ENCODE peak calls at places on chromosomes 4 and X, in five cellular contexts. One of them, this sample, is unnamed.

GRCh38 chrX:45954026-45954425 is 591.2 kb downstream of the ZNF674 start:
- DNase-seq in K562: no peak
- DNase-seq in SK-N-SH: no peak
- DNase-seq in IMR-90: no peak
- DNase-seq in A549: no peak
- DNase-seq in this sample: no peak

GRCh38 chrX:30735839-30736238 is 82.6 kb downstream of the GK start:
- DNase-seq in K562: peak; percentile 44
- DNase-seq in SK-N-SH: peak; percentile 45
- DNase-seq in IMR-90: peak; percentile 56
- DNase-seq in A549: peak; percentile 32
- DNase-seq in this sample: peak; percentile 35

GRCh38 chr4:81577392-81577791 is 105.7 kb upstream of the RASGEF1B start:
- DNase-seq in K562: no peak
- DNase-seq in SK-N-SH: no peak
- DNase-seq in IMR-90: no peak
- DNase-seq in A549: no peak
- DNase-seq in this sample: no peak

GRCh38 chrX:9647475-9647874 is 118.2 kb downstream of the GPR143 start:
- DNase-seq in K562: no peak
- DNase-seq in SK-N-SH: no peak
- DNase-seq in IMR-90: no peak
- DNase-seq in A549: no peak
- DNase-seq in this sample: no peak

GRCh38 chr4:40299126-40299525 is 36.0 kb upstream of the CHRNA9 start:
- DNase-seq in K562: no peak
- DNase-seq in SK-N-SH: no peak
- DNase-seq in IMR-90: no peak
- DNase-seq in A549: no peak
- DNase-seq in this sample: no peak

GRCh38 chrX:10589098-10589497 is 31.3 kb downstream of the MID1 start:
- DNase-seq in K562: no peak
- DNase-seq in SK-N-SH: no peak
- DNase-seq in IMR-90: no peak
- DNase-seq in A549: no peak
- DNase-seq in this sample: no peak

GRCh38 chr4:173477016-173477415 is 53.0 kb downstream of the HAND2 start:
- DNase-seq in K562: no peak
- DNase-seq in SK-N-SH: no peak
- DNase-seq in IMR-90: no peak
- DNase-seq in A549: no peak
- DNase-seq in this sample: no peak

GRCh38 chr4:87060957-87061356 is 126.1 kb downstream of the AFF1 start:
- DNase-seq in K562: no peak
- DNase-seq in SK-N-SH: no peak
- DNase-seq in IMR-90: peak; percentile 88
- DNase-seq in A549: no peak
- DNase-seq in this sample: no peak

GRCh38 chrX:74291577-74291963 is 12.4 kb upstream of the ZCCHC13 start:
- DNase-seq in K562: peak; percentile 4
- DNase-seq in SK-N-SH: no peak
- DNase-seq in IMR-90: no peak
- DNase-seq in A549: no peak
- DNase-seq in this sample: no peak

GRCh38 chr4:127601029-127601428 is 31.7 kb upstream of the INTU start:
- DNase-seq in K562: no peak
- DNase-seq in SK-N-SH: no peak
- DNase-seq in IMR-90: peak; percentile 43
- DNase-seq in A549: no peak
- DNase-seq in this sample: no peak

GRCh38 chrX:100872161-100872560 is 2.0 kb downstream of the NOX1 start:
- DNase-seq in K562: no peak
- DNase-seq in SK-N-SH: no peak
- DNase-seq in IMR-90: peak; percentile 66
- DNase-seq in A549: no peak
- DNase-seq in this sample: no peak

GRCh38 chr4:80295841-80296240 is 29.4 kb downstream of the FGF5 start:
- DNase-seq in K562: no peak
- DNase-seq in SK-N-SH: no peak
- DNase-seq in IMR-90: peak; percentile 60
- DNase-seq in A549: no peak
- DNase-seq in this sample: no peak

GRCh38 chr4:6395466-6396228 is 76.8 kb downstream of the PPP2R2C start:
- DNase-seq in K562: no peak
- DNase-seq in SK-N-SH: no peak
- DNase-seq in IMR-90: no peak
- DNase-seq in A549: no peak
- DNase-seq in this sample: no peak

GRCh38 chr4:56082809-56083208 is 134.1 kb downstream of the CEP135 start:
- DNase-seq in K562: no peak
- DNase-seq in SK-N-SH: no peak
- DNase-seq in IMR-90: no peak
- DNase-seq in A549: no peak
- DNase-seq in this sample: no peak

GRCh38 chr4:141193516-141193915 is 27.2 kb upstream of the ZNF330 start:
- DNase-seq in K562: no peak
- DNase-seq in SK-N-SH: peak; percentile 11
- DNase-seq in IMR-90: no peak
- DNase-seq in A549: no peak
- DNase-seq in this sample: no peak

GRCh38 chr4:20288846-20289512 is 37.3 kb downstream of the SLIT2 start:
- DNase-seq in K562: no peak
- DNase-seq in SK-N-SH: no peak
- DNase-seq in IMR-90: peak; percentile 47
- DNase-seq in A549: no peak
- DNase-seq in this sample: no peak

GRCh38 chrX:50700921-50701320 is 113.1 kb downstream of the SHROOM4 start:
- DNase-seq in K562: no peak
- DNase-seq in SK-N-SH: no peak
- DNase-seq in IMR-90: no peak
- DNase-seq in A549: no peak
- DNase-seq in this sample: no peak

GRCh38 chr4:138392751-138393308 is 150.7 kb upstream of the SLC7A11 start:
- DNase-seq in K562: no peak
- DNase-seq in SK-N-SH: no peak
- DNase-seq in IMR-90: no peak
- DNase-seq in A549: no peak
- DNase-seq in this sample: peak; percentile 54

DNA sequence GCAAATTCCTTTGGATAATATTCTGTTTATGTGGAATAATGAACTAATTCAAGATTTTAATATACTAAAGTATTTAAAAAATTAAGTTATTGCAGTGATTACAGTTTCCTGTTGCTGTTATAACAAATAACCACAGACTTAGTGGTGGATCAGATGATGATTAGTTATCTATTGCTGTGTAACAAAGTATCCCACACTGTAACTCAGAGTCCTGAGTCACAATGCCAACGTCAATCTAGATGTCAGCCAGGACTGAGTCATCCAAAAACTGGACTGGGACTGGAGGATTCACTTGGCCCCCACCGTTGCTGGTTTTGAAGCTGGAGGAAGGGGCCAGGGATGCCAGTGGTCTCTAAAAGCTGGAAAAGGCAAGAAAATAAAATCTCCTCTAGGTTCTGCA is 148.1 kb upstream of the SLC7A11 start:
- DNase-seq in K562: no peak
- DNase-seq in SK-N-SH: no peak
- DNase-seq in IMR-90: peak; percentile 41
- DNase-seq in A549: no peak
- DNase-seq in this sample: no peak
- TF ChIP-seq RCOR1 in K562: no peak
- TF ChIP-seq RCOR1 in SK-N-SH: no peak
- TF ChIP-seq RCOR1 in IMR-90: no peak
- TF ChIP-seq RCOR1 in A549: no peak
- TF ChIP-seq RCOR1 in this sample: no peak

DNA sequence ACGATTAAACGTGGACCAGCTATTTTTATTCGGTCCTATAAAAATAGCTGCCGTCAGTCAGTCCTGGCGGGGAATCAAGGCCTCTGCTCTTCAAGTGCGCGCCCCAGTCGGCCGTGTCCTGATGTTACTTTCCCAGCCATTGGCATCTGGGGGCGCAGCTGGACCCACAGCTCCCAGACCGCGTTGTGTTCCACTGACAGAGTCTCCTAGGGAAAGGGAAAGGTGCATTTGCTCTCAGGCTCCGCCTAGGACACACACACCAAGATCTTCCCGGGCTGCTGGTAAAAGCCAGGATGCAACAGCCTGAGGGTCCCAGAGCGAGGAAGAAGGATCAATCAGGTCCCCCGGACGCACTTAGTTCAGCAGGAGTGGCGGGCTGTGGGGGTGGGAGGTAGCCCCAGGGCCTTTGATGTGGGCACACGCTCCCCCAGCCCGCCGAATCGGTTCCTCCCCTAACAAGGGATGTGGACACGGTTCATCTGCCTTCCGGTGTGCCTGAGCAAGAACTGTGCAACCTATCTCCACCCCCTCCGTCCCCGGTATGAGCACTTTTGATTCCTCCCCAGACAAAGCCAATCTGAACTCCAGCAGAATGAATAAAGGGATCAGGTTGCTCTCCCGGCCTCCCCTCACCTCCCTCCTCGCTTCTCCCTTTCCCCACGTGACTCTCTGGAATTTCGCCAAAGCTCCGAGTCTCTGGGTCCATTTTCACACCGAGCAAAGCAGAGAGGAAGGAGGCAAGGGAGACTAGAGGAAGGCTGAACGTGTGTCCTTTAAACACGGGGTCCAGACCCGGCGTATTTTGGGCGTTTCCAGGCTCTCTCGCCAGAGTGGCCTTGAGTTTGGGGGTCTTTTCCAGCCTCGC is 626 bp upstream of the FRAS1 start:
- DNase-seq in K562: peak; percentile 10
- DNase-seq in SK-N-SH: peak; percentile 75
- DNase-seq in IMR-90: peak; percentile 24
- DNase-seq in A549: peak; percentile 61
- DNase-seq in this sample: no peak
- TF ChIP-seq RCOR1 in K562: no peak
- TF ChIP-seq RCOR1 in SK-N-SH: no peak
- TF ChIP-seq RCOR1 in IMR-90: no peak
- TF ChIP-seq RCOR1 in A549: no peak
- TF ChIP-seq RCOR1 in this sample: no peak

GRCh38 chrX:63657821-63658220 is 127.2 kb downstream of the ARHGEF9 start:
- DNase-seq in K562: no peak
- DNase-seq in SK-N-SH: no peak
- DNase-seq in IMR-90: peak; percentile 78
- DNase-seq in A549: no peak
- DNase-seq in this sample: no peak
- TF ChIP-seq RCOR1 in K562: no peak
- TF ChIP-seq RCOR1 in SK-N-SH: no peak
- TF ChIP-seq RCOR1 in IMR-90: no peak
- TF ChIP-seq RCOR1 in A549: no peak
- TF ChIP-seq RCOR1 in this sample: no peak

GRCh38 chr4:772776-773175 is 53.2 kb downstream of the CPLX1 start:
- DNase-seq in K562: no peak
- DNase-seq in SK-N-SH: no peak
- DNase-seq in IMR-90: no peak
- DNase-seq in A549: no peak
- DNase-seq in this sample: no peak
- TF ChIP-seq RCOR1 in K562: no peak
- TF ChIP-seq RCOR1 in SK-N-SH: no peak
- TF ChIP-seq RCOR1 in IMR-90: no peak
- TF ChIP-seq RCOR1 in A549: no peak
- TF ChIP-seq RCOR1 in this sample: no peak

This sample was measured in GM12878.